ENCODE peak calls at places on chromosome 5, in ten cellular contexts. X, D, H, C, V, E, L, U, N and F are unnamed samples. For H3K9me3 and H3K4me1, the result is how much of the 10 kb centered on the place peaks cover.

GRCh38 chr5:176994460-176995121 is 12.0 kb downstream of the UIMC1 start:
- ATAC-seq in C (peak), N (peak), X (peak), E (no peak), V (no peak), H (peak), U (peak), L (peak), D (no peak), F (peak)

GRCh38 chr5:145708169-145708568 is 127.0 kb downstream of the PRELID2 start:
- ATAC-seq in D (no peak), U (no peak), V (no peak), C (no peak), L (no peak), N (no peak), X (no peak), H (no peak), E (no peak), F (no peak)

GRCh38 chr5:149747141-149747832 is 17.2 kb downstream of the PPARGC1B start:
- ATAC-seq in D (no peak), X (peak), L (no peak), V (peak), E (no peak), H (peak), N (peak), U (peak), C (peak), F (peak)

GRCh38 chr5:137753986-137754235 is 252 bp downstream of the HNRNPA0 start:
- ATAC-seq in H (peak), U (peak), V (peak), E (peak), D (peak), X (no peak), C (no peak), N (no peak), L (peak), F (peak)

GRCh38 chr5:16490911-16491310 is 25.3 kb upstream of the ZNF622 start:
- ATAC-seq in D (no peak), H (no peak), V (no peak), N (peak), E (no peak), L (no peak), X (peak), C (no peak), U (no peak), F (no peak)

GRCh38 chr5:88588609-88589008 is 294.4 kb downstream of the MEF2C start:
- ATAC-seq in U (no peak), N (no peak), H (no peak), C (no peak), V (no peak), E (no peak), D (no peak), X (no peak), L (no peak), F (no peak)

GRCh38 chr5:172837640-172838039 is 3.6 kb downstream of the ERGIC1 start:
- ATAC-seq in D (peak), E (peak), N (no peak), C (peak), H (no peak), U (peak), V (no peak), X (no peak), L (no peak), F (no peak)

GRCh38 chr5:123182072-123182471 is 93.0 kb downstream of the PRDM6 start:
- ATAC-seq in X (peak), E (no peak), N (peak), C (no peak), U (no peak), D (no peak), V (no peak), H (no peak), L (no peak), F (no peak)

GRCh38 chr5:126597156-126597555 is 2.1 kb upstream of the ALDH7A1 start:
- ATAC-seq in U (no peak), E (no peak), N (no peak), C (no peak), D (no peak), V (no peak), H (no peak), L (no peak), X (no peak), F (no peak)

GRCh38 chr5:101664071-101664791 is 631.9 kb downstream of the SLCO4C1 start:
- ATAC-seq in V (no peak), X (no peak), C (peak), N (no peak), L (no peak), U (peak), D (no peak), E (no peak), H (no peak), F (no peak)

GRCh38 chr5:64954518-64954917 is 185.8 kb downstream of the CWC27 start:
- ATAC-seq in V (no peak), C (no peak), U (no peak), N (no peak), X (no peak), H (no peak), D (no peak), L (no peak), E (no peak), F (no peak)

GRCh38 chr5:81906086-81906485 is 65.7 kb upstream of the ATG10 start:
- ATAC-seq in N (no peak), C (no peak), E (no peak), V (no peak), X (peak), U (no peak), L (no peak), D (no peak), H (no peak), F (no peak)

GRCh38 chr5:105030153-105030552 is 1467.6 kb upstream of the NUDT12 start:
- ATAC-seq in U (no peak), E (no peak), C (no peak), N (no peak), X (no peak), V (no peak), H (no peak), D (no peak), L (no peak), F (no peak)

GRCh38 chr5:181233436-181234115 is 10.1 kb downstream of the RACK1 start:
- ATAC-seq in C (no peak), U (no peak), V (peak), N (peak), D (no peak), X (no peak), E (no peak), H (no peak), L (peak), F (no peak)

GRCh38 chr5:168409601-168410458 is 76.4 kb upstream of the RARS1 start:
- ATAC-seq in N (peak), D (peak), U (no peak), H (no peak), C (peak), V (no peak), L (peak), X (no peak), E (no peak), F (no peak)

GRCh38 chr5:14144586-14145355 is 1.6 kb downstream of the TRIO start:
- ATAC-seq in N (peak), V (peak), D (peak), C (peak), E (peak), U (peak), L (peak), H (peak), X (peak), F (peak)

GRCh38 chr5:168531191-168531590 is 2.1 kb downstream of the FBLL1 start:
- ATAC-seq in E (no peak), X (no peak), D (no peak), C (no peak), N (no peak), H (no peak), V (no peak), U (no peak), L (no peak), F (no peak)

GRCh38 chr5:167892352-167893115 is 398.9 kb upstream of the WWC1 start:
- ATAC-seq in E (no peak), C (no peak), V (no peak), N (peak), U (no peak), D (no peak), H (no peak), L (no peak), X (peak), F (no peak)

GRCh38 chr5:54523534-54523933 is 6.0 kb downstream of the SNX18 start:
- ATAC-seq in H (no peak), D (no peak), X (peak), V (no peak), E (no peak), N (no peak), U (no peak), L (no peak), C (no peak), F (no peak)

GRCh38 chr5:150118561-150119229 is 32.3 kb upstream of the CSF1R start:
- ATAC-seq in U (no peak), D (no peak), C (no peak), N (no peak), E (no peak), H (no peak), L (no peak), X (no peak), V (no peak), F (no peak)

GRCh38 chr5:141135030-141135717 is at the start of gene PCDHB5:
- ATAC-seq in V (no peak), H (peak), D (no peak), E (no peak), C (peak), X (no peak), L (no peak), U (no peak), N (peak), F (no peak)

GRCh38 chr5:95655575-95655974 is 9.0 kb downstream of the RFESD start:
- ATAC-seq in V (no peak), E (no peak), L (no peak), X (no peak), D (no peak), N (no peak), H (no peak), U (no peak), C (no peak), F (no peak)
- H3K4me3 ChIP-seq in V (no peak), E (no peak), L (no peak), X (no peak), D (no peak), N (no peak), H (no peak), U (no peak), C (no peak), F (no peak)

DNA sequence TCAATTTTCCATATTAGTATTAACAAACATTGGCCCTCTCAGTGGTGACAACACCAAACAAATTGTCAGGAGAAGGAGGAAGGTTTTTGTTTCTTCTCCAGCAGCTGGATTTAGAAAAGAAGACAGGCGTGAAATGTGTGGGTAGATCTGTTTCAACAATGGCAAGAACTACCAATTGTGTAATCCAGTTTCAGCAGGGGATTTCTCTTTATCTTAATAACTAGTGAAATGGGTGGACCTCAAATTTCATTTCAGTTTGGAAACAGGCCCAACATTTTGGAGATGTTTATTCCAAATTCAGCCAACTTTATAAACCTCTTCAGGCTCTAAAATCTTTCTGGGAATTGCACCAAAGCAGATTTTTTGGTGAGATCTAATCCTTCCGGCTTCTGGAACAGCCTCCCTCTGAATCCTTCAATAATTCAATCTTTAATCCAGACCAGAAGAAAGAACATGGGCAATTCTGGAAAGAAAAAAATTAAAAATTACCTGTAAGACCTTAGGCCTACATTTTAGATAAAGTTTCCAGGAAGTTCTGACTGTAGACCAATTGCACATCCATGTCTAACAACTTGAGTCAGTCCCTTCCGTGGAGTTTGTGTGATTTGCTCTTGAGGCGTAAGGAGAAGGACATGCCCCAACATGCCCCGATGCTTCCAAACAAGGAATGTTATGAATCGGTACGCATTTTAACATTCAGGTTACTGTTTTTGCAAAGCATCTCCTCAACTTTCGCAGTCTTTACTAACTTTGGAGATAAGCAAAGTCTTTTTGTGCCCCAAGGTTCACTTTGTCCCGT is 423.5 kb downstream of the IRX1 start:
- ATAC-seq in N (peak), H (peak), X (peak), V (no peak), E (no peak), L (no peak), U (no peak), D (no peak), C (peak), F (peak)
- H3K9me3 ChIP-seq in N (under half), H (under half), X (under half), V (under half), E (under half), L (under half), U (under half), D (under half), C (under half), F (under half)

GRCh38 chr5:155222393-155222792 is 208.8 kb downstream of the KIF4B start:
- ATAC-seq in X (no peak), U (no peak), V (no peak), E (no peak), H (no peak), D (no peak), L (no peak), C (no peak), N (no peak), F (no peak)
- H3K4me1 ChIP-seq in X (under half), U (under half), V (under half), E (under half), H (under half), D (under half), L (under half), C (under half), N (under half), F (under half)

GRCh38 chr5:66960373-66961137 is 236.0 kb downstream of the CD180 start:
- ATAC-seq in E (no peak), L (peak), V (peak), N (no peak), X (no peak), C (peak), D (no peak), H (no peak), U (no peak), F (no peak)

GRCh38 chr5:66958126-66958983 is 238.2 kb downstream of the CD180 start:
- ATAC-seq in E (no peak), N (peak), X (peak), L (peak), V (no peak), H (peak), U (no peak), D (no peak), C (peak), F (peak)

GRCh38 chr5:66958984-66959641 is 237.5 kb downstream of the CD180 start:
- ATAC-seq in D (no peak), X (peak), V (peak), N (peak), U (peak), L (peak), C (peak), E (no peak), H (peak), F (peak)

GRCh38 chr5:66956439-66956838 is 240.2 kb downstream of the CD180 start:
- ATAC-seq in E (no peak), L (no peak), H (no peak), V (no peak), C (no peak), N (no peak), D (no peak), X (no peak), U (no peak), F (no peak)

GRCh38 chr5:66959668-66960067 is 236.9 kb downstream of the CD180 start:
- ATAC-seq in L (peak), D (no peak), U (no peak), H (peak), X (no peak), E (no peak), V (peak), C (peak), N (no peak), F (no peak)
- H3K4me3 ChIP-seq in L (peak), D (no peak), U (peak), H (peak), X (peak), E (no peak), V (peak), C (peak), N (peak), F (peak)

DNA sequence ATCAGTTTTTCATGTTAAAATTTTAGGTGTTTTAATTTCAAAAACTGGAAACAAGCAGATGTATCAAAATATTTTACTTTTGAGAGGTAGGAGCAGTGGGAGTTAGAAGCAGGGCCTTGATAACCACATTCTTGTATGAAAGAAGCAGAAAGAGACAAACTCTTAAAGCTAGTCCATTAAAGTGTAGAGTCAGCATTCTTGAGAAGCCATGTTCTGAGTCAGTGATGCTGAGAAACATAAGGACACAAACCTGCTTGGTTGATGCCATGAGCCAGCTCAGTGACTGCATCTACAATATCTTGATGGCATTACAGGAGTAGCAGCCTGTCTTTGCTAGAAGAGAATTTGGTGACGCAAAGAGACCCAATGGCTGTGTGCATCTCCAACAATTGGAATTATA is 826.1 kb upstream of the CTNND2 start:
- ATAC-seq in C (no peak), L (no peak), U (no peak), V (no peak), D (no peak), E (no peak), H (no peak), N (no peak), X (no peak), F (no peak)
- H3K9me3 ChIP-seq in C (under half), L (under half), U (under half), V (under half), D (under half), E (under half), H (under half), N (under half), X (under half), F (under half)

GRCh38 chr5:170268884-170269283 is 28.7 kb downstream of the LCP2 start:
- ATAC-seq in D (no peak), X (peak), U (peak), N (peak), L (no peak), E (no peak), V (no peak), H (no peak), C (peak), F (no peak)

GRCh38 chr5:170265527-170265926 is 32.0 kb downstream of the LCP2 start:
- ATAC-seq in H (peak), U (peak), C (peak), E (no peak), L (no peak), N (peak), V (no peak), D (no peak), X (peak), F (peak)

GRCh38 chr5:170268153-170268689 is 29.4 kb downstream of the LCP2 start:
- ATAC-seq in U (no peak), X (no peak), D (no peak), E (no peak), V (no peak), C (no peak), H (no peak), L (no peak), N (no peak), F (no peak)

GRCh38 chr5:170267431-170268152 is 30.0 kb downstream of the LCP2 start:
- ATAC-seq in H (peak), C (peak), E (peak), U (peak), V (peak), N (peak), D (peak), L (peak), X (peak), F (peak)

DNA sequence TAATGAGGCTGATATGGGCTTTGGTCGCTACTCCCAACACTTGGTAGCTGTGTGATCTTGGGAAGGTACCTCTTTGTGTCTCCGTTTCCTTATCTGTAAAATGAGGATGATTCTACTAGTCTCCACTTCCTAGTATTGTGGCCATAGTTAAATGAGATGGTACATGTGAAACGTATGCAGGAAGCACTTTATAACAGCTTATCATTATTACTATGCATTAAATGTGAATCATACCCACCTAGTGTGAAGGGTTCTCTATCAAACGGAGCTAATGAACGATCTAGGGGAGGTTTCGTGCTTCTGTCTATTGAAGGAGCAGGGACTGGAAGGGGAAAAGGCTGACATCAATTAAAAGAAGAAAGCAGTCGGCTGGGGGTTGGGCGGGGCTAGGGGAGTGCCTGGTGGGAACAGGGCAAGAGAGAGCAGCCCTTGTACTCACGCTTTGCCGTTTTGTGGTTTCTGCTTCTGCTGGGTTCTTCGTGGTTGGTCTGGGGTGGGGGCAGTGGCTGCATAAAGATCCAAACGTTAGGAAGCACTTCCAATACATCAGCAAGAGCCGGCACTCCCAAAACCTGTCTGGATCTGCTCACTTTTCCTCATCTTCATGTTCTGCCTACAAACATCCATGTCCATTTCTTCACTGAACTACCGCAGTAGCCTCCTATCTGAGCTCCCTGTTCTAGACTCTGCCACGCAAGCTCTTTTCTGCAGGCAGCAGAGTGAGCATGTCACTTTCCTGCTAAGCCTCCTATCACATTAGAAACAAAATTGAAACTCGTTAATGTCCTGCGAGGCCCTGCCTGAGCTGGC is 30.8 kb downstream of the LCP2 start:
- ATAC-seq in V (peak), E (peak), L (no peak), N (no peak), H (no peak), U (no peak), D (peak), C (no peak), X (no peak), F (no peak)
- H3K4me1 ChIP-seq in V (under half), E (half or more), L (under half), N (under half), H (under half), U (under half), D (half or more), C (half or more), X (under half), F (under half)